ENCODE peak calls at places on chromosomes 7 and 10, in six cellular contexts. W is stomach, I is spleen, T is esophagus muscularis mucosa, U is GM12878, M is breast epithelium. P is an unnamed sample.

GRCh38 chr10:71582019-71582418 is 137.6 kb downstream of the C10orf105 start:
- DNase-seq in W (no peak), I (no peak), T (no peak), U (no peak), M (no peak), P (no peak)

GRCh38 chr7:92961966-92962365 is 125.6 kb upstream of the CDK6 start:
- DNase-seq in W (no peak), I (no peak), T (no peak), U (no peak), M (no peak), P (no peak)

GRCh38 chr7:89623018-89623672 is 531.1 kb upstream of the STEAP1 start:
- DNase-seq in W (no peak), I (no peak), T (no peak), U (peak), M (no peak), P (no peak)

GRCh38 chr10:89352039-89352597 is 24.3 kb downstream of the IFIT3 start:
- DNase-seq in W (peak), I (no peak), T (no peak), U (no peak), M (peak), P (no peak)

GRCh38 chr10:48444861-48445841 is 138.7 kb downstream of the MAPK8 start:
- DNase-seq in W (peak), I (peak), T (peak), U (no peak), M (no peak), P (peak)

GRCh38 chr7:40507166-40507565 is 372.4 kb downstream of the SUGCT start:
- DNase-seq in W (no peak), I (no peak), T (no peak), U (no peak), M (no peak), P (no peak)

GRCh38 chr10:44237364-44238034 is 147.4 kb downstream of the CXCL12 start:
- DNase-seq in W (no peak), I (no peak), T (peak), U (no peak), M (no peak), P (no peak)

GRCh38 chr7:36408589-36408988 is 18.9 kb downstream of the ANLN start:
- DNase-seq in W (no peak), I (no peak), T (no peak), U (no peak), M (no peak), P (no peak)

GRCh38 chr7:12028508-12028907 is 182.6 kb upstream of the TMEM106B start:
- DNase-seq in W (no peak), I (no peak), T (no peak), U (no peak), M (no peak), P (no peak)

GRCh38 chr7:80210400-80210799 is 75.8 kb downstream of the GNAI1 start:
- DNase-seq in W (no peak), I (no peak), T (no peak), U (no peak), M (no peak), P (no peak)

GRCh38 chr10:30751678-30752331 is 122.3 kb upstream of the LYZL2 start:
- DNase-seq in W (peak), I (peak), T (no peak), U (peak), M (no peak), P (no peak)

GRCh38 chr10:110495731-110496552 is 1.8 kb upstream of the DUSP5 start:
- DNase-seq in W (peak), I (peak), T (no peak), U (no peak), M (peak), P (peak)

GRCh38 chr7:79282051-79282694 is 171.3 kb downstream of the MAGI2 start:
- DNase-seq in W (no peak), I (no peak), T (no peak), U (no peak), M (no peak), P (no peak)

GRCh38 chr10:92868557-92868956 is 20.2 kb downstream of the EXOC6 start:
- DNase-seq in W (no peak), I (no peak), T (no peak), U (no peak), M (no peak), P (no peak)

GRCh38 chr10:32378371-32379301 is 31.7 kb upstream of the EPC1 start:
- DNase-seq in W (peak), I (peak), T (peak), U (peak), M (peak), P (peak)

GRCh38 chr10:3045471-3046209 is 21.7 kb upstream of the PFKP start:
- DNase-seq in W (peak), I (no peak), T (peak), U (no peak), M (no peak), P (peak)

GRCh38 chr10:26468691-26469090 is 30.6 kb downstream of the APBB1IP start:
- DNase-seq in W (no peak), I (peak), T (peak), U (no peak), M (no peak), P (no peak)

GRCh38 chr10:79224992-79225391 is 122.3 kb upstream of the PPIF start:
- DNase-seq in W (no peak), I (no peak), T (no peak), U (no peak), M (no peak), P (peak)

GRCh38 chr10:79223346-79224048 is 123.8 kb upstream of the PPIF start:
- DNase-seq in W (peak), I (no peak), T (no peak), U (no peak), M (no peak), P (peak)

GRCh38 chr10:79223001-79223345 is 124.3 kb upstream of the PPIF start:
- DNase-seq in W (no peak), I (no peak), T (no peak), U (no peak), M (no peak), P (no peak)

GRCh38 chr10:79226391-79227245 is 120.7 kb upstream of the PPIF start:
- DNase-seq in W (no peak), I (no peak), T (no peak), U (no peak), M (no peak), P (no peak)

DNA sequence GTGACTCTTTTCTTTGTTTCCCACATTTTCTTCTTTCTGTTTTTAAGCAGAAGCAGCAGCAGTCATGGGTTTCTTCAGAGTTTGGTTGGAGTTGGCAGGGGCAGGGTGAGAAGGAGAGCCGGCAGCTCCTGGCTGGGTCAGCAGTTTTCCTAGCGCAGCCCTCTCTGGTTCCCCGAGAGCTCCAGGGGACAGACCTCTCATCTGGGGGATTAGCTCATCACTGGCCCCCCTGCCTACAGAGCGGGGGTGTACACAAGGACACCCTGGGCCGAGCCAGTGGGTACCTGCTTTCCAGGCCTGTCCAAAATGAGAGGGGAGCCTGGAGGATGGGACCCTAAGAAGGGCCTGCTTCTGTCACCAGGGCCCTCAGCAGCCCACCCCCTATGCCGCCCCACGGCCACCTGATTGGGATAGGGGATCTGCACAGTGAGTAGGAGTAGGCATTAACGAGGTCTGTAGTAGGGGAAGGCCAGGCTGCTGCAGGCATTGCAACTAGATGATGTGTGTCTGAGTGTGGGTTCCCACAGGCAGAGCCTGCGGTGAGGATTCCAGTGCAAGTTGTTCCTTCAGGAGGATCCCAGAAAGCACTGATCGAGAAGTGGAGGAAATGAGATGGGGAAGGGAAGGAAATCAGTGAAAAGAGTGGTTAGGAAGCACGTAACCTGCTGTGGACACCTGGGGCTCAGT is 122.9 kb upstream of the PPIF start:
- DNase-seq in W (no peak), I (no peak), T (no peak), U (no peak), M (no peak), P (peak)
- TF ChIP-seq POLR2AphosphoS5 in W (no peak), I (no peak), T (no peak), U (no peak), M (no peak), P (no peak)

DNA sequence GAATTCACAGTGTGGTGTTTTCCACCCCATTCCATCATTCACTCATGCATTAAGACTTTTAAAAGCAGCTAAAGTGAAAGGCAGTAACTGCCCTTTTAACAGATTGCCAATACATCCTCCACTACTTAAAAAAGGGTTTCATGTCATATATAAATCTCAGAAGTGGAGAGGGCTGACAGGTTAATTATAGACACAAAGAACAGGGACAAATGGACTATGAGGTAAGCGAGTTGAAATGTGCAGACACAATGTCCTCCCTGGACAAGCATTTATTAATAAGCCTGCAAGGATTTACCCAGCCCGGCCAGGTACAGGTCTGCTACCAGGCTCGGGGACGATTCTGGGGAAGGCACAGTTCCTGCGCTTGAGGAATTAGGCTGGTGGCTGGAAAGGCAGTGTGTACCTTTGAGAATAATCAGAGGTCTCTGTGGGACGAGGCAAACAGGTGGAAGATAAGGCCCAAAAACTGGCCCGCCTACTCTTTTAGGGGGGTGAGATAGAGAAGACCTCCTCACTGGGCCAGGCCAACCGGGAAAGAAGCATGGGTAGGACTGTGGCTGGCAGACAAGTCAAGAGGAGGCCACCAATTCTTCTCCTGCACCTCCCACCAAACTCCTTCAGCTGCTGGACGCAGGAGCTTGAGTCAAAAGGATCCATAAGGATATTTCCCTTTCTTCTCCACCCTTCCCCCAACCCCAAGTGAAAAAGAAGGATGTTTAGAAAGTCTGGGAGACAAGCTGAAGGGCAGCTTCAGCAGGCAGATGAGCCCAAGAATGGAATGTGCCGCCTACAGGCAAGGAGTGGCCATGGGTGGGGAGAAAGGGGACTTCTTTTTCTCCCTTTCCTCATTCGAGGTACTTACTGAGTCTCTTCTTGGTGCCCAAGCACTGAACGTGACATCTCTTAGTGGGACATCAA is 1.5 kb downstream of the PDLIM1 start:
- DNase-seq in W (no peak), I (no peak), T (no peak), U (no peak), M (no peak), P (no peak)
- H3K4me3 ChIP-seq in W (peak), I (peak), T (peak), U (peak), M (peak), P (peak)

GRCh38 chr10:101063162-101063525 is 1.4 kb downstream of the KAZALD1 start:
- DNase-seq in W (no peak), I (no peak), T (no peak), U (no peak), M (no peak), P (no peak)

GRCh38 chr10:101060951-101061813 is 607 bp upstream of the KAZALD1 start:
- DNase-seq in W (peak), I (peak), T (no peak), U (peak), M (peak), P (peak)

GRCh38 chr10:101063548-101064414 is 2.0 kb downstream of the KAZALD1 start:
- DNase-seq in W (no peak), I (no peak), T (no peak), U (no peak), M (no peak), P (no peak)

GRCh38 chr10:101061814-101062230 is at the start of gene KAZALD1:
- DNase-seq in W (no peak), I (peak), T (no peak), U (no peak), M (no peak), P (no peak)

DNA sequence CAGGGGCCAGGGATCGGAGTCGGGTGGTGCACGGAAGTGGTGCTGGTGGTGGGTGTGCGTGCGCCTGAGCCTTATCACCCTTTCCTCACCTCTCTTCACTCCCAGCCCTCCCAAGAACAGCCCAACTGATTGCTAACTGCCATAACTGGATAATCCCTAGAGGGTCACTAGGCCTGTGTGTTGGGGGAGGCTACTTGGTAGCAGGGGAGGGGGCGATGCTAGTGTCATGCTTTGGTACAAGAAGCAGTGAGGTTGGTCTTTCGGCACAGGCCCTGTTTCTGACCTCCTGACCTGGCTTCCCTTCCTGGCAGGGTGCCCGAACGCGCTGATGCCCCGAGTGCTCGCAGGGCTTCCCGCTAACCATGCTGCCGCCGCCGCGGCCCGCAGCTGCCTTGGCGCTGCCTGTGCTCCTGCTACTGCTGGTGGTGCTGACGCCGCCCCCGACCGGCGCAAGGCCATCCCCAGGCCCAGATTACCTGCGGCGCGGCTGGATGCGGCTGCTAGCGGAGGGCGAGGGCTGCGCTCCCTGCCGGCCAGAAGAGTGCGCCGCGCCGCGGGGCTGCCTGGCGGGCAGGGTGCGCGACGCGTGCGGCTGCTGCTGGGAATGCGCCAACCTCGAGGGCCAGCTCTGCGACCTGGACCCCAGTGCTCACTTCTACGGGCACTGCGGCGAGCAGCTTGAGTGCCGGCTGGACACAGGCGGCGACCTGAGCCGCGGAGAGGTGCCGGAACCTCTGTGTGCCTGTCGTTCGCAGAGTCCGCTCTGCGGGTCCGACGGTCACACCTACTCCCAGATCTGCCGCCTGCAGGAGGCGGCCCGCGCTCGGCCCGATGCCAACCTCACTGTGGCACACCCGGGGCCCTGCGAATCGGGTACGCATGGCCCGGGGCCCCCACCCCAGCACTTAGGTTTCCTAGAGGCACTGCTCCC is 707 bp downstream of the KAZALD1 start:
- DNase-seq in W (peak), I (peak), T (no peak), U (no peak), M (no peak), P (peak)
- TF ChIP-seq POLR2A in W (no peak), I (no peak), T (no peak), U (peak), M (no peak), P (no peak)

GRCh38 chr7:157097569-157097968 is 41.2 kb upstream of the UBE3C start:
- DNase-seq in W (no peak), I (peak), T (no peak), U (no peak), M (no peak), P (no peak)
- TF ChIP-seq POLR2AphosphoS5 in W (no peak), I (no peak), T (no peak), U (no peak), M (no peak), P (no peak)

GRCh38 chr7:22364023-22364422 is 7.1 kb upstream of the RAPGEF5 start:
- DNase-seq in W (no peak), I (no peak), T (no peak), U (no peak), M (no peak), P (no peak)
- H3K4me3 ChIP-seq in W (no peak), I (no peak), T (no peak), U (no peak), M (no peak), P (no peak)

GRCh38 chr7:130493275-130493868 is 1.5 kb downstream of the MEST start:
- DNase-seq in W (no peak), I (no peak), T (peak), U (no peak), M (no peak), P (no peak)

GRCh38 chr7:130490287-130490686 is 1.6 kb upstream of the MEST start:
- DNase-seq in W (no peak), I (no peak), T (no peak), U (no peak), M (no peak), P (no peak)

GRCh38 chr7:130492519-130493274 is 812 bp downstream of the MEST start:
- DNase-seq in W (no peak), I (no peak), T (peak), U (no peak), M (no peak), P (no peak)

GRCh38 chr7:130490888-130491771 is 755 bp upstream of the MEST start:
- DNase-seq in W (peak), I (peak), T (peak), U (no peak), M (no peak), P (peak)

DNA sequence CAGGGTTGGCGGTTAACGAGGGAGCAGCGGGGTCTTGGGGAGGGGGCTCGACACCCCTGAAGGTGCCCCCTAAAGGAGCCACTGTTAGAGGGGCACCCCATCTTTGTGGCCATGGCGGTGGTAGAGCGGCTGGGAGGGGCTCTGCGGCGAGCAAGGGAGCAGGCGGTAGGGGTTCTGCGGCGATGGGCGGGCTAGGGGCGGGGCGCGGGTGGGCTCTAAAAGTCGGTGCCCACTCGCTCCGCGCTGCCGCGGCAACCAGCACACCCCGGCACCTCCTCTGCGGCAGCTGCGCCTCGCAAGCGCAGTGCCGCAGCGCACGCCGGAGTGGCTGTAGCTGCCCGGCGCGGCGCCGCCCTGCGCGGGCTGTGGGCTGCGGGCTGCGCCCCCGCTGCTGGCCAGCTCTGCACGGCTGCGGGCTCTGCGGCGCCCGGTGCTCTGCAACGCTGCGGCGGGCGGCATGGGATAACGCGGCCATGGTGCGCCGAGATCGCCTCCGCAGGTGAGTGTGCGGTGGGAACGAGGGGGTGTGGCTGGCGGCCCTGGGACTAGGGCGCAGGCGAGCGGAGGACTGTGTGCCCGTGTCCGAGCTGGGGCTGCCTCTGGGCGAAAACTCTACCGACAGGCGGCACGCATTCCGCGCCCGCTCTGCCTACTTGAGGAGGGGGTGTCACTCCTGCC is at the start of gene MEST:
- DNase-seq in W (no peak), I (peak), T (peak), U (no peak), M (no peak), P (no peak)
- TF ChIP-seq POLR2A in W (no peak), I (no peak), T (no peak), U (no peak), M (no peak), P (no peak)

GRCh38 chr7:44104880-44105771 is 981 bp downstream of the AEBP1 start:
- DNase-seq in W (no peak), I (peak), T (no peak), U (no peak), M (no peak), P (peak)
- TF ChIP-seq POLR2AphosphoS5 in W (peak), I (no peak), T (peak), U (no peak), M (no peak), P (peak)

DNA sequence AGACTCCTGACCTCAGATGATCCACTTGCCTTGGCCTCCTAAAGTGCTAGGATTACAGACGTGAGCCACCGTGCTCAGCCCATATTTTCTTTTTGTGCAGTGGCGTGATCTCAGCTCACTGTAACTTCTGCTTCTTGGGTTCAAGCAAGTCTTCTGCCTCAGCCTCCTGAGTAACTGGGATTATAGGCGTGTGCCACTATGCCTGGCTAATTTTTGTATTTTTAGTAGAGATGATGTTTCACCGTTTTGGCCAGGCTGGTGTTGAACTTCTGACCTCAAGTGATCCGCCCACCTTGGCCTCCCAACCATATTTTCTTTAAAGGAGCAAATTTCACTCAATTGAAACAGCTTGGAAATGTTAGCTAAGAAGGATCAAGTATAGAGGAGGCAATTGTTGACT is 16.5 kb downstream of the GBF1 start:
- DNase-seq in W (no peak), I (no peak), T (no peak), U (no peak), M (no peak), P (no peak)
- H3K4me3 ChIP-seq in W (no peak), I (no peak), T (no peak), U (no peak), M (no peak), P (no peak)

P was measured in sigmoid colon.